ENCODE peak calls at places on chromosomes 2 and 18, in ten cellular contexts. A is type B pancreatic cell; L is kidney; R is AG04449; Y is stimulated activated CD4-positive, alpha-beta T cell treated with anti-CD3 and anti-CD28 coated beads, Interleukin-1b, Interleukin-23, amount 100 ng/mL, for 24 hours; X is pancreas; D is AG08395; U is A549; H is midbrain; I is GOT3. P is an unnamed sample.

GRCh38 chr2:207933396-207934045 is 91.8 kb downstream of the PLEKHM3 start:
- DNase-seq in L (no peak), H (no peak), I (no peak), R (no peak), A (no peak), X (no peak), Y (no peak), U (no peak), D (no peak), P (no peak)

GRCh38 chr18:11489266-11489899 is 120.0 kb upstream of the SLC35G4 start:
- DNase-seq in D (no peak), R (no peak), L (no peak), A (no peak), U (no peak), I (no peak), Y (no peak), H (no peak), X (no peak), P (no peak)

GRCh38 chr2:133817680-133818566 is 249.7 kb upstream of the NCKAP5 start:
- DNase-seq in H (no peak), L (no peak), X (no peak), Y (no peak), A (no peak), I (no peak), D (peak), U (peak), R (peak), P (peak)

GRCh38 chr2:74894261-74895030 is 60.5 kb downstream of the HK2 start:
- DNase-seq in L (no peak), H (no peak), Y (no peak), U (no peak), I (no peak), X (no peak), D (peak), A (no peak), R (peak), P (no peak)

GRCh38 chr18:53380063-53380639 is 844.3 kb downstream of the MBD2 start:
- DNase-seq in I (no peak), X (no peak), R (peak), H (peak), D (no peak), A (no peak), U (peak), L (no peak), Y (no peak), P (no peak)

GRCh38 chr2:67295851-67296250 is 101.3 kb upstream of the ETAA1 start:
- DNase-seq in I (no peak), R (no peak), U (no peak), D (no peak), H (no peak), A (no peak), Y (no peak), L (no peak), X (no peak), P (no peak)

GRCh38 chr2:8431446-8432125 is 250.3 kb upstream of the ID2 start:
- DNase-seq in Y (no peak), U (no peak), L (no peak), A (no peak), I (no peak), H (no peak), D (peak), X (no peak), R (no peak), P (no peak)

GRCh38 chr18:54215069-54215468 is 9.4 kb downstream of the MBD2 start:
- DNase-seq in D (peak), H (no peak), R (peak), U (no peak), I (no peak), L (no peak), X (no peak), A (no peak), Y (no peak), P (no peak)

GRCh38 chr2:160657206-160657605 is 163.6 kb upstream of the RBMS1 start:
- DNase-seq in R (no peak), I (no peak), H (no peak), U (no peak), A (no peak), L (no peak), D (no peak), X (no peak), Y (no peak), P (no peak)

GRCh38 chr2:74573747-74574562 is 19.4 kb downstream of the DOK1 start:
- DNase-seq in H (peak), U (no peak), L (no peak), I (no peak), X (no peak), Y (no peak), R (no peak), A (no peak), D (no peak), P (peak)

GRCh38 chr2:197207106-197207505 is 103.5 kb downstream of the ANKRD44 start:
- DNase-seq in U (no peak), L (no peak), H (no peak), Y (no peak), A (no peak), R (no peak), D (peak), X (no peak), I (no peak), P (no peak)

GRCh38 chr2:219245148-219245898 is at the start of the genes GLB1L and STK16:
- DNase-seq in Y (peak), D (peak), I (peak), R (peak), A (peak), L (peak), H (peak), U (peak), X (peak), P (peak)

GRCh38 chr18:45828917-45829811 is 3.7 kb downstream of the SIGLEC15 start:
- DNase-seq in U (no peak), I (no peak), D (no peak), Y (no peak), L (no peak), X (no peak), A (no peak), H (no peak), R (no peak), P (peak)

GRCh38 chr2:29920631-29921559 is 491 bp downstream of the ALK start:
- DNase-seq in A (no peak), L (peak), I (no peak), R (no peak), X (peak), H (peak), U (peak), D (peak), Y (no peak), P (no peak)

GRCh38 chr2:103401621-103402020 is 639.8 kb downstream of the TMEM182 start:
- DNase-seq in Y (no peak), A (no peak), L (no peak), I (no peak), X (no peak), R (no peak), U (peak), H (no peak), D (no peak), P (no peak)

GRCh38 chr2:6370753-6371152 is 495.0 kb downstream of the CMPK2 start:
- DNase-seq in L (no peak), Y (no peak), U (no peak), X (no peak), A (no peak), R (no peak), D (no peak), I (no peak), H (no peak), P (no peak)

GRCh38 chr2:40400336-40400953 is 51.4 kb downstream of the SLC8A1 start:
- DNase-seq in Y (no peak), R (no peak), X (no peak), U (no peak), L (no peak), H (no peak), D (peak), A (no peak), I (no peak), P (no peak)

GRCh38 chr2:219205981-219206441 is 571 bp upstream of the ZFAND2B start:
- DNase-seq in L (peak), U (no peak), R (no peak), X (no peak), A (no peak), D (no peak), I (no peak), H (no peak), Y (no peak), P (no peak)

GRCh38 chr2:160574472-160575140 is 81.0 kb upstream of the RBMS1 start:
- DNase-seq in R (peak), A (no peak), Y (no peak), H (no peak), L (no peak), U (peak), X (no peak), D (peak), I (no peak), P (no peak)

GRCh38 chr2:12397861-12398260 is 318.9 kb upstream of the TRIB2 start:
- DNase-seq in H (no peak), A (no peak), D (peak), R (no peak), U (no peak), I (no peak), Y (no peak), L (no peak), X (no peak), P (no peak)

GRCh38 chr2:235021752-235022151 is 69.9 kb downstream of the SH3BP4 start:
- DNase-seq in X (no peak), A (no peak), D (peak), H (no peak), Y (no peak), L (no peak), R (peak), I (no peak), U (peak), P (no peak)

GRCh38 chr2:141498561-141498960 is 632.3 kb downstream of the LRP1B start:
- DNase-seq in X (no peak), A (no peak), I (no peak), H (no peak), L (no peak), R (no peak), U (no peak), Y (no peak), D (peak), P (no peak)

GRCh38 chr18:21117385-21118135 is 5.9 kb upstream of the ROCK1 start:
- DNase-seq in R (peak), U (no peak), A (no peak), D (peak), L (no peak), H (no peak), X (no peak), I (no peak), Y (no peak), P (no peak)

GRCh38 chr2:221641181-221641871 is 69.2 kb upstream of the EPHA4 start:
- DNase-seq in A (no peak), X (no peak), U (no peak), L (no peak), D (no peak), I (no peak), R (no peak), H (no peak), Y (no peak), P (peak)

GRCh38 chr2:44553456-44553855 is 191.7 kb downstream of the CAMKMT start:
- DNase-seq in U (no peak), R (no peak), I (no peak), D (peak), H (no peak), X (no peak), A (no peak), Y (no peak), L (no peak), P (peak)

GRCh38 chr2:46135230-46135555 is 162.0 kb upstream of the EPAS1 start:
- DNase-seq in I (no peak), A (no peak), U (no peak), R (no peak), Y (no peak), H (no peak), D (no peak), X (no peak), L (no peak), P (no peak)

GRCh38 chr2:144430722-144431163 is 89.2 kb downstream of the ZEB2 start:
- DNase-seq in Y (no peak), L (no peak), U (no peak), D (peak), X (no peak), R (no peak), A (no peak), I (no peak), H (peak), P (no peak)

GRCh38 chr2:205768815-205769493 is 86.7 kb downstream of the NRP2 start:
- DNase-seq in H (no peak), U (no peak), A (no peak), R (no peak), D (no peak), X (no peak), I (no peak), Y (no peak), L (no peak), P (no peak)

GRCh38 chr2:27756544-27757498 is 14.7 kb upstream of the MRPL33 start:
- DNase-seq in R (no peak), A (no peak), L (no peak), U (no peak), I (no peak), Y (no peak), D (no peak), X (no peak), H (no peak), P (no peak)

GRCh38 chr2:134976074-134976702 is 57.6 kb downstream of the CCNT2 start:
- DNase-seq in D (no peak), L (no peak), H (no peak), A (no peak), X (no peak), Y (no peak), U (no peak), R (no peak), I (no peak), P (no peak)

GRCh38 chr2:120794716-120795115 is 59.0 kb downstream of the GLI2 start:
- DNase-seq in D (peak), Y (no peak), X (no peak), A (no peak), H (no peak), I (no peak), U (no peak), R (no peak), L (no peak), P (no peak)